ENCODE peak calls at places on chromosomes 4 and X, in four cellular contexts. S, Z, O and P are unnamed samples.

GRCh38 chr4:54587516-54587915 is 70.2 kb upstream of the KIT start:
- DNase-seq in S (no peak), Z (peak; percentile 51), O (no peak), P (no peak)

GRCh38 chrX:37776987-37777325 is 2.9 kb upstream of the CYBB start:
- DNase-seq in S (no peak), Z (no peak), O (no peak), P (no peak)

GRCh38 chrX:18927558-18927957 is 56.4 kb downstream of the PHKA2 start:
- DNase-seq in S (no peak), Z (no peak), O (no peak), P (no peak)

GRCh38 chrX:109822861-109823260 is 89.8 kb upstream of the ACSL4 start:
- DNase-seq in S (peak; percentile 51), Z (no peak), O (peak; percentile 54), P (no peak)

GRCh38 chrX:47171996-47172395 is 21.6 kb upstream of the UBA1 start:
- DNase-seq in S (no peak), Z (no peak), O (no peak), P (no peak)

GRCh38 chr4:112604590-112604989 is 32.1 kb downstream of the ZGRF1 start:
- DNase-seq in S (peak; percentile 52), Z (peak; percentile 67), O (peak; percentile 62), P (peak; percentile 66)

GRCh38 chrX:68936608-68937007 is 107.8 kb downstream of the EFNB1 start:
- DNase-seq in S (peak; percentile 92), Z (peak; percentile 87), O (peak; percentile 87), P (peak; percentile 79)

GRCh38 chrX:131923614-131924250 is 99.4 kb upstream of the STK26 start:
- DNase-seq in S (peak; percentile 3), Z (no peak), O (no peak), P (peak; percentile 19)

GRCh38 chr4:121668368-121669162 is 28.2 kb downstream of the ANXA5 start:
- DNase-seq in S (peak; percentile 93), Z (peak; percentile 98), O (peak; percentile 97), P (peak; percentile 56)

GRCh38 chr4:76301068-76301774 is 5.3 kb upstream of the STBD1 start:
- DNase-seq in S (peak; percentile 89), Z (peak; percentile 86), O (peak; percentile 80), P (peak; percentile 89)

GRCh38 chr4:5371415-5372190 is 320.3 kb downstream of the STK32B start:
- DNase-seq in S (peak; percentile 89), Z (peak; percentile 97), O (peak; percentile 74), P (peak; percentile 19)

GRCh38 chrX:41335590-41336331 is 1.8 kb downstream of the DDX3X start:
- DNase-seq in S (peak; percentile 42), Z (peak; percentile 57), O (peak; percentile 60), P (no peak)

GRCh38 chr4:85807247-85807915 is 332.4 kb downstream of the ARHGAP24 start:
- DNase-seq in S (peak; percentile 97), Z (peak; percentile 97), O (peak; percentile 87), P (peak; percentile 94)

GRCh38 chr4:163548481-163549243 is 54.2 kb downstream of the TMA16 start:
- DNase-seq in S (peak; percentile 46), Z (peak; percentile 62), O (peak; percentile 68), P (peak; percentile 59)

GRCh38 chr4:23369331-23369730 is 520.5 kb downstream of the PPARGC1A start:
- DNase-seq in S (no peak), Z (no peak), O (no peak), P (no peak)

GRCh38 chrX:31266172-31267076 is 194.6 kb upstream of the FTHL17 start:
- DNase-seq in S (peak; percentile 29), Z (peak; percentile 51), O (peak; percentile 41), P (peak; percentile 53)

GRCh38 chrX:21528076-21528475 is 130.1 kb downstream of the KLHL34 start:
- DNase-seq in S (no peak), Z (peak; percentile 32), O (peak; percentile 62), P (no peak)

GRCh38 chrX:40646489-40647306 is 663 bp downstream of the CXorf38 start:
- DNase-seq in S (peak; percentile 62), Z (peak; percentile 54), O (peak; percentile 49), P (no peak)

GRCh38 chr4:175109933-175110332 is 191.8 kb downstream of the ADAM29 start:
- DNase-seq in S (no peak), Z (no peak), O (no peak), P (no peak)

GRCh38 chr4:131052646-131053045 is 1956.7 kb downstream of the C4orf33 start:
- DNase-seq in S (no peak), Z (no peak), O (no peak), P (no peak)

GRCh38 chr4:151407466-151408379 is 1.3 kb upstream of the FHIP1A start:
- DNase-seq in S (no peak), Z (peak; percentile 25), O (no peak), P (no peak)

GRCh38 chr4:109408711-109409110 is 24.9 kb upstream of the SEC24B start:
- DNase-seq in S (peak; percentile 50), Z (peak; percentile 77), O (peak; percentile 62), P (peak; percentile 4)

GRCh38 chr4:123744664-123745290 is 348.2 kb downstream of the SPRY1 start:
- DNase-seq in S (no peak), Z (no peak), O (no peak), P (no peak)

GRCh38 chrX:9569875-9570274 is 105.0 kb downstream of the TBL1X start:
- DNase-seq in S (peak; percentile 81), Z (peak; percentile 34), O (no peak), P (no peak)

GRCh38 chr4:182975806-182976205 is 58.6 kb upstream of the DCTD start:
- DNase-seq in S (peak; percentile 92), Z (peak; percentile 96), O (peak; percentile 92), P (peak; percentile 80)